ENCODE peak calls at places on chromosomes 13 and 19, in six cellular contexts. X is H1, M is WTC11, R is A549, T is K562, F is HepG2. H is an unnamed sample.

GRCh38 chr19:8635422-8635821 is 5.0 kb downstream of the NFILZ start:
- DNase-seq in X (no peak), M (no peak), R (no peak), T (peak; percentile 3), F (no peak), H (no peak)

GRCh38 chr13:98752942-98753290 is 444 bp upstream of the SLC15A1 start:
- DNase-seq in X (no peak), M (no peak), R (no peak), T (no peak), F (no peak), H (no peak)

GRCh38 chr19:30063184-30064020 is 121.4 kb downstream of the URI1 start:
- DNase-seq in X (no peak), M (no peak), R (no peak), T (no peak), F (no peak), H (no peak)

GRCh38 chr13:44044544-44045178 is 165.0 kb downstream of the LACC1 start:
- DNase-seq in X (no peak), M (no peak), R (no peak), T (no peak), F (no peak), H (no peak)

GRCh38 chr19:50358483-50359431 is 6.7 kb downstream of the NAPSA start:
- DNase-seq in X (no peak), M (no peak), R (no peak), T (peak; percentile 95), F (no peak), H (peak; percentile 69)

GRCh38 chr19:6249296-6249695 is 30.5 kb downstream of the MLLT1 start:
- DNase-seq in X (no peak), M (no peak), R (no peak), T (no peak), F (no peak), H (no peak)

GRCh38 chr19:49442354-49442753 is 1.0 kb upstream of the SLC17A7 start:
- DNase-seq in X (no peak), M (peak; percentile 67), R (peak; percentile 67), T (no peak), F (no peak), H (no peak)

GRCh38 chr19:19034204-19034624 is 811 bp downstream of the ARMC6 start:
- DNase-seq in X (peak; percentile 66), M (peak; percentile 66), R (peak; percentile 86), T (peak; percentile 84), F (peak; percentile 81), H (peak; percentile 53)

GRCh38 chr13:28411859-28412353 is 83.0 kb downstream of the FLT1 start:
- DNase-seq in X (no peak), M (no peak), R (no peak), T (no peak), F (no peak), H (peak; percentile 97)

GRCh38 chr19:18610556-18611326 is 1.9 kb upstream of the TMEM59L start:
- DNase-seq in X (peak; percentile 66), M (peak; percentile 69), R (no peak), T (peak; percentile 9), F (peak; percentile 85), H (no peak)

GRCh38 chr19:19554074-19555023 is 16.3 kb downstream of the CILP2 start:
- DNase-seq in X (peak; percentile 94), M (peak; percentile 84), R (no peak), T (peak; percentile 88), F (no peak), H (no peak)

GRCh38 chr19:23378948-23379347 is 16.3 kb downstream of the ZNF91 start:
- DNase-seq in X (no peak), M (no peak), R (no peak), T (no peak), F (no peak), H (no peak)

GRCh38 chr13:41652735-41653361 is 195.5 kb downstream of the RGCC start:
- DNase-seq in X (no peak), M (no peak), R (peak; percentile 7), T (peak; percentile 16), F (peak; percentile 62), H (peak; percentile 88)

GRCh38 chr19:13172335-13173128 is 22.3 kb downstream of the IER2 start:
- DNase-seq in X (no peak), M (no peak), R (peak; percentile 60), T (peak; percentile 58), F (no peak), H (peak; percentile 83)

GRCh38 chr19:37594982-37595382 is 306 bp downstream of the ZNF540 start:
- DNase-seq in X (no peak), M (peak; percentile 50), R (peak; percentile 20), T (peak; percentile 28), F (no peak), H (no peak)

GRCh38 chr19:7870571-7871279 is 3.5 kb downstream of the PRR36 start:
- DNase-seq in X (peak; percentile 87), M (peak; percentile 95), R (no peak), T (peak; percentile 73), F (peak; percentile 93), H (peak; percentile 33)

GRCh38 chr13:29917573-29918091 is 67.2 kb upstream of the UBL3 start:
- DNase-seq in X (no peak), M (no peak), R (no peak), T (no peak), F (no peak), H (no peak)

GRCh38 chr13:28059214-28059613 is 41.2 kb downstream of the FLT3 start:
- DNase-seq in X (peak; percentile 73), M (peak; percentile 65), R (peak; percentile 33), T (peak; percentile 43), F (peak; percentile 48), H (peak; percentile 46)

GRCh38 chr13:41941174-41941573 is 19.7 kb downstream of the VWA8 start:
- DNase-seq in X (no peak), M (no peak), R (no peak), T (no peak), F (no peak), H (no peak)

GRCh38 chr13:99800004-99800403 is 171.6 kb downstream of the ZIC5 start:
- DNase-seq in X (no peak), M (no peak), R (no peak), T (peak; percentile 31), F (no peak), H (no peak)

GRCh38 chr13:28047784-28048388 is 52.5 kb downstream of the FLT3 start:
- DNase-seq in X (no peak), M (no peak), R (peak; percentile 4), T (no peak), F (no peak), H (no peak)

GRCh38 chr13:51397262-51397933 is 55.4 kb downstream of the INTS6 start:
- DNase-seq in X (no peak), M (no peak), R (no peak), T (no peak), F (no peak), H (no peak)

GRCh38 chr13:111904701-111905608 is 162.0 kb upstream of the SOX1 start:
- DNase-seq in X (peak; percentile 45), M (peak; percentile 22), R (no peak), T (peak; percentile 73), F (no peak), H (no peak)

DNA sequence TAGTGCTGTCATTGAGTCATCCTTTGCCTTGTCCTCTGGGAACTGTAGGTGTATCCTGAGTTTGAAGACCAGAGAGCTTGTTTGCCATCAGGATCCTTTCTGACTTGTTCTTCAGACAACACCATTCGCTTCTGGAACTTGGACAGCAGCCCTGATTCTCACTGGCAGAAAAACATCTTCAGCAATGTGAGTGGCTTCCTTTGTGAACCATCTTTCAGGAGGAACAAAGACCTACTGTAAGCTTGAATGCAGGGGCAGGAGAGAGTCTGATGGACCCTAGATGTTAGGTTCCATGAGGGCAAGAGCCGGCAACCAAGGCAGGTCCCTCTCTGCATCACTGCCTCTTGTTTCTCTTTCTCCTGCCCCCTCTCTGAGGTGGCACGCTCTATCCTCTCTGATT is 26.7 kb downstream of the WDR62 start:
- DNase-seq in X (no peak), M (no peak), R (no peak), T (no peak), F (no peak), H (no peak)
- TF ChIP-seq JUN in X (no peak), M (no peak), R (no peak), T (no peak), F (no peak), H (no peak)

DNA sequence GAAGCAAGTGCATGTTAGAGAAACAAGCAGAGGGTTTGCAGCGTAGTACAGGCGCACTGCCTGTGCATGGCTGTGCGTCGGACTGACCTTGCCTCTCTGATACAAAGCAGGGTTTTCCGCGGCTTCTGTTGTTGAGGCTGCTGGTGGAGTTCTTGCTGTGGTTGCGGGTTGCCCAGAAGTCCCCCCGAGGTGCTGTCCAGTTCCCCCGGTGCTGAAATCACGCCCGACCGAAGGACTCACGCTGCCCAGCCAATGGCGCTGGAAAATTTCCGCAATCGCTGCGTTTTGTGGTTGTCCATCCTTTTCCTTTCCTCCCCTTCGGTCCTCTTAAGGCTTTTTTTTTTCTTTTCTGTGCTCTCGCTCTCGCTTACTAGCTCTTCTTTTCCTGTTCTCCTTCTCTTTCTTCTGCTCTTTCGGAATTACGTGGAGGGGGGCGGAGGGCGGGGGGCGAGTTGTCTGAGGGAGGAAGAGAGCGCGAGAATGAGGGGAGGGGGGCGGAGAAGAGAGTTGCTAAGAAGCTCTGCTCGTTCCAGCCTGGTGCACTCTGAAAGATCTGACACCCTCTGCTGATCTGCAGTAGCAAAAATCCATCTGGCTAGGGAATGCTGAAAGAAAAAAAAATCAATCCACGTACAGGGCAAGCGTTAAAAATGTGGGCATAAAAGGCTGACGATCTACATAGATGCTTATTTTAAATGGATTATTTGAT is at the start of gene SLITRK1:
- DNase-seq in X (peak; percentile 93), M (peak; percentile 93), R (no peak), T (no peak), F (no peak), H (no peak)
- TF ChIP-seq JUN in X (no peak), M (peak; percentile 74), R (no peak), T (no peak), F (no peak), H (no peak)

GRCh38 chr19:3882041-3882384 is 1.5 kb downstream of the ATCAY start:
- DNase-seq in X (no peak), M (no peak), R (no peak), T (no peak), F (no peak), H (no peak)

GRCh38 chr19:3880471-3881271 is at the start of gene ATCAY:
- DNase-seq in X (peak; percentile 71), M (peak; percentile 69), R (no peak), T (no peak), F (no peak), H (no peak)

GRCh38 chr19:3879656-3880055 is 829 bp upstream of the ATCAY start:
- DNase-seq in X (peak; percentile 64), M (peak; percentile 51), R (no peak), T (no peak), F (no peak), H (no peak)

GRCh38 chr19:3881272-3882040 is 971 bp downstream of the ATCAY start:
- DNase-seq in X (peak; percentile 62), M (peak; percentile 34), R (no peak), T (no peak), F (no peak), H (no peak)
- TF ChIP-seq JUN in X (no peak), M (no peak), R (no peak), T (no peak), F (no peak), H (no peak)

DNA sequence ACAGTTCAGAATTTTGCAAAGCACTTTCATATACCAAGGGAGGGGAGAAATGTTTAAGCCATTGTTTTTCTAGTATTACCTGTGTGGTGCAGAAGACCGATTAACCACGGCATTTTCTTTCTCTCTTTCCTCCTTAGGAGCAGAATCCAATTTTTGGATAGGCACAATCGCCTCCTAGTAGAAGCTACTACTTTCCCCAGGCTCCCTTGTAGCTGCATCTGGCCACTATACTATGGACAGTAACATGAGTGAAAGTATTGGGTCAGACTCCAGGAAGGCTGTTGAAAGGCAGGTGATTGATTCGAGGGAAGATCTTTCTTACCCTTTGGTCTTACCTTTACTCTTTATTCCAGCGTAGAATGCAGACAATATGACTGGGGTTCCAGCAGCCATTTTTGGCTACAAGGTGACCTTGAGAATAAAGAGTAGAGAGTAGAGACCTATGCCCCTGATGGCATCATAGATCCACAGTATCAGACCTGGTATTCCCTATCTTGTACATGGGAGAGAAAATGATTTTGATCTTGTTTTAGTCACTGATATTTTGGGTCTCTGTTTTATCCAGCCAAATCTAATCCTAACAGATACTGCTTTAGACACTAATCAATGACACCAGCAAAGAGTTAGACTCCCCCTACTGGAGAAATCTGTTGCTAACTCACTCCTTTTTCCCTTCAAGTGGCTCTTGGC is 77.0 kb downstream of the LRRC63 start:
- DNase-seq in X (no peak), M (no peak), R (peak; percentile 8), T (peak; percentile 37), F (peak; percentile 27), H (peak; percentile 50)
- TF ChIP-seq JUN in X (no peak), M (no peak), R (no peak), T (no peak), F (no peak), H (no peak)